ENCODE peak calls at places on chromosomes 12 and 14, in seven cellular contexts. Y is H1, G is SK-N-SH, K is K562, E is GM12891, Z is HepG2, N is GM12878. O is an unnamed sample.

GRCh38 chr14:39102265-39102968 is 618 bp downstream of the SEC23A start:
- DNase-seq in K (peak; percentile 21), N (no peak), Z (peak; percentile 98), Y (no peak), G (no peak), E (peak; percentile 13), O (no peak)

GRCh38 chr14:104133496-104133895 is 4.9 kb upstream of the KIF26A start:
- DNase-seq in G (peak; percentile 7), E (no peak), Z (no peak), N (no peak), Y (no peak), K (no peak), O (no peak)

GRCh38 chr14:100072783-100073346 is 7.6 kb downstream of the EVL start:
- DNase-seq in K (peak; percentile 31), N (no peak), Z (no peak), G (no peak), Y (peak; percentile 37), E (no peak), O (no peak)

GRCh38 chr12:31647106-31647505 is 12.4 kb upstream of the ETFBKMT start:
- DNase-seq in G (peak; percentile 17), E (no peak), K (no peak), Y (no peak), N (no peak), Z (no peak), O (no peak)

GRCh38 chr14:74554742-74555362 is 57.2 kb downstream of the LTBP2 start:
- DNase-seq in K (no peak), G (no peak), E (no peak), Y (no peak), N (no peak), Z (no peak), O (no peak)

GRCh38 chr14:52025952-52026510 is 36.7 kb downstream of the RTRAF start:
- DNase-seq in K (no peak), Z (no peak), G (no peak), Y (no peak), E (no peak), N (no peak), O (no peak)

GRCh38 chr12:24596768-24597388 is 352.0 kb downstream of the BCAT1 start:
- DNase-seq in Z (peak; percentile 24), E (no peak), G (peak; percentile 59), K (peak; percentile 23), Y (no peak), N (no peak), O (no peak)

GRCh38 chr12:7144414-7145120 is 14.4 kb downstream of the CLSTN3 start:
- DNase-seq in K (peak; percentile 46), Z (no peak), Y (no peak), E (no peak), G (peak; percentile 70), N (no peak), O (no peak)

DNA sequence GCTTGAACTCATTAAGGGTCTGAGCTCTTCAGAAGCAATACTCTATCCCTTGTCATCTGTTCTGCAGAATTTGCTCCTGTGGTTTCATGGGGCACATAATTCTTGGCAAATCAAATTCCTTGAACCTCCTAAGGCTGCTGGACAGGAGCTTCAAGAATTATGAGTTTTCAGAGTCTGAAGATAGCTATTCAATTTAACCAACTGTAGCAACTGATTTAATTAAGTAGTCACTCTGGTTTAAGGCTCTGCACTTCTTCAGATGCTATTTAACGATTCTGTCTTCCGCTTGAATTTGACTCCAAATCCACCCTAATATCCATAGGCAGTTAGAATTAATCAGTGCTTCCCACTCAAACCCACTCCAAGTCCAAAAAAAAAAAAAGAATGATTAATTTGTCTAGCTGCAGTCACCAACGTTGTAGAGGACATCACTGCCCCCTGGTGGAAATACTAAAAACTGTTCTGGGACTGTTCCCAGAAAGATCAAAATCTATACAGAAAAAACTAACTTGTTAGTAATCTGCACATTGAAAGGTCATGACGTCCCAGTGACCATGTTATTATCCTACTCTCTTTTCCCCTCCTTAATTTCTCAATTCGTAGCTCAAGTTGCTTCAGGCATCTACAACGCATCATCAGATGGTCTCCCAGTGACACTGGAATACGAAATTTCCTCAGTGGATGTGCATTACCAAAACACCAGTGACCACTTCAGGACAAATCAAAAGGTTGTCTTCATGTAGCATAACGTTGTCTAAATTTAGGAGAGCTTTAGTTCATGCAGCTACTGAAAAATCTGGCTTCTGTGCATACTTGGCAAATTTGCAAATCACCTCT is 169.8 kb downstream of the KIF21A start:
- DNase-seq in N (no peak), K (peak; percentile 28), Y (peak; percentile 53), E (no peak), Z (peak; percentile 24), G (peak; percentile 28), O (no peak)
- TF ChIP-seq TAF1 in N (no peak), K (no peak), Y (no peak), E (no peak), Z (no peak), G (no peak), O (no peak)

GRCh38 chr12:42510823-42511222 is 78.7 kb downstream of the PRICKLE1 start:
- DNase-seq in K (no peak), Z (no peak), N (no peak), G (no peak), E (no peak), Y (no peak), O (no peak)

GRCh38 chr12:42511656-42512055 is 77.9 kb downstream of the PRICKLE1 start:
- DNase-seq in Y (no peak), G (no peak), K (no peak), Z (no peak), N (no peak), E (no peak), O (no peak)

DNA sequence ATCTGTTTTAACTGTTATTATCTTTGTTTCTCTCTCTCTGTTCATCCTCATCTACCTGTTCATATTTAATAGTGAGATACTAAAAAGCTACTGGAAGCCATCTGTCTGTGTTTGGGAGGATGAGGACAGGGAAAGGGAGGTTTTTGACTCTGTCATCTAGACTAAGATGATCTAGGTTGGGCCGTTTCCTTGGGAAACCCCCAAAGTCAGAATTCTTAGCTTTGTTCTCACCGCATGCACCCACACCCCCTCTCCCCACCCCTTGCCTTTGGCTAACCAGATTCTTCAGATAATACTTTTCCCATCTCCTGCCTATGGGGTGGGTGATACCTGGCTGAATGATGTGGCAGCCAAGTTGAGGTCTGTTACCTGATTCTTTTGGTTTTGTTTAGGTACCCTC is 73.0 kb downstream of the PRICKLE1 start:
- DNase-seq in Z (no peak), G (no peak), Y (no peak), N (no peak), K (no peak), E (no peak), O (no peak)
- TF ChIP-seq TAF1 in Z (no peak), G (no peak), Y (no peak), N (no peak), K (no peak), E (no peak), O (no peak)

GRCh38 chr12:76018672-76019071 is 12.9 kb downstream of the PHLDA1 start:
- DNase-seq in K (no peak), N (no peak), Y (no peak), Z (no peak), G (no peak), E (no peak), O (no peak)

GRCh38 chr12:76020731-76021672 is 10.6 kb downstream of the PHLDA1 start:
- DNase-seq in Z (no peak), N (peak; percentile 19), E (no peak), Y (no peak), G (no peak), K (no peak), O (no peak)

GRCh38 chr12:76014007-76014406 is 17.6 kb downstream of the PHLDA1 start:
- DNase-seq in E (no peak), N (no peak), Z (no peak), G (peak; percentile 80), Y (no peak), K (no peak), O (no peak)

GRCh38 chr12:76020281-76020680 is 11.3 kb downstream of the PHLDA1 start:
- DNase-seq in Y (no peak), G (no peak), E (no peak), Z (no peak), K (no peak), N (peak; percentile 15), O (no peak)

DNA sequence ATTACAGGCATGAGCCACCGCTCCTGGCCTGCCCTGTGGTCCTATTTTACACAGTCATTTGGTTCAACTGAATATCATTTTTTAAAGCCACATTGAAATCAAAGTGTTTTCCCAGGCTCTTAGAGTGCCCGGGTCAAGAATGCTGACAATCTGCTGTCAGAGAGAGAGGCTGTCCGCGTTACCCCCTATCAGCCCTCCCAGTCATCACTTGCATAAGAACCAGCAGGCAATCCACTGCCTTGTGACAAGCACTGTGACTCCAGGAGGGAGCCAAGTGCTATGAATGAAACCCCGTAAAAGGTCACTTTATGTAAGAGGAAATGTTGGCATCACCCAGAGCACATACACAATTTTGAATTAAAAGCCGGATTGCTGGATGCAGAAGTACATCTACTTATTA is 13.5 kb downstream of the PHLDA1 start:
- DNase-seq in K (no peak), N (no peak), Z (peak; percentile 61), G (no peak), E (no peak), Y (no peak), O (no peak)
- TF ChIP-seq TAF1 in K (no peak), N (no peak), Z (no peak), G (no peak), E (no peak), Y (no peak), O (no peak)

DNA sequence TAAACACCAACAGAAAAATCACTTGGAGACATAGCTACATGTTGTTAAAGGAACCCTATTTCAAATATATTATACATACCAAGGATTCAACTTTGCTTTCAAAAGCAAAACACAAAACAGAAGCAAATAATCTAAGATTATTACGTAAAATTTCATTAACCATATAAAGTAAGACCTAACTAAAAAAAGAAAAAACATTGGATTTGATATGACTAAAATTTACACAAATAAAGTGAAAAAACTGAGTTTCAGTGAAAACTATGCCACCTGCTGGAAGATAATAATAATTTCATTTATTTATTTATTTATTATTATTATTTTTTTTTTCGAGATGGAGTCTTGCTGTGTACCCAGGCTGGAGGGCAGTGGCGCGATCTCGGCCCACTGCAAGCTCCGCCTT is 45.2 kb downstream of the WDHD1 start:
- DNase-seq in Z (no peak), N (no peak), G (peak; percentile 9), K (no peak), E (no peak), Y (no peak), O (no peak)
- TF ChIP-seq TAF1 in Z (no peak), N (no peak), G (no peak), K (no peak), E (no peak), Y (no peak), O (no peak)

GRCh38 chr12:19074700-19075099 is 54.8 kb upstream of the PLEKHA5 start:
- DNase-seq in Z (no peak), Y (no peak), G (no peak), E (no peak), N (no peak), K (no peak), O (no peak)
- TF ChIP-seq TAF1 in Z (no peak), Y (no peak), G (no peak), E (no peak), N (no peak), K (no peak), O (no peak)

GRCh38 chr12:65123435-65124063 is 2.4 kb upstream of the WIF1 start:
- DNase-seq in E (no peak), Z (peak; percentile 15), Y (no peak), K (no peak), N (peak; percentile 8), G (peak; percentile 15), O (no peak)
- TF ChIP-seq TAF1 in E (no peak), Z (no peak), Y (no peak), K (no peak), N (no peak), G (no peak), O (no peak)